ENCODE peak calls at places on chromosomes 1 and 21, in ten cellular contexts. One of them, this sample, is unnamed.

GRCh38 chr21:33259995-33260394 is 6.2 kb upstream of the IL10RB start:
- DNase-seq in AG09309: no peak
- DNase-seq in stimulated activated CD4-positive, alpha-beta T cell treated with anti-CD3 and anti-CD28 coated beads, Interleukin-1b, Interleukin-23, amount 100 ng/mL, for 1 hour: no peak
- DNase-seq in ACHN: no peak
- DNase-seq in HTR-8/SVneo: no peak
- DNase-seq in T follicular helper cell: no peak
- DNase-seq in NCI-H226: no peak
- DNase-seq in NCI-H2081: no peak
- DNase-seq in stimulated activated CD8-positive, alpha-beta memory T cell treated with anti-CD3 and anti-CD28 coated beads, Interleukin-7, amount 100 ng/mL, for 24 hours: no peak
- DNase-seq in AG10803: no peak
- DNase-seq in this sample: no peak

GRCh38 chr1:21836010-21836409 is 23.9 kb downstream of the LDLRAD2 start:
- DNase-seq in NCI-H2081: no peak
- DNase-seq in NCI-H226: no peak
- DNase-seq in T follicular helper cell: no peak
- DNase-seq in ACHN: no peak
- DNase-seq in AG09309: no peak
- DNase-seq in AG10803: no peak
- DNase-seq in stimulated activated CD4-positive, alpha-beta T cell treated with anti-CD3 and anti-CD28 coated beads, Interleukin-1b, Interleukin-23, amount 100 ng/mL, for 1 hour: no peak
- DNase-seq in HTR-8/SVneo: no peak
- DNase-seq in stimulated activated CD8-positive, alpha-beta memory T cell treated with anti-CD3 and anti-CD28 coated beads, Interleukin-7, amount 100 ng/mL, for 24 hours: no peak
- DNase-seq in this sample: no peak

GRCh38 chr1:25700124-25700523 is 83.5 kb downstream of the MAN1C1 start:
- DNase-seq in HTR-8/SVneo: no peak
- DNase-seq in stimulated activated CD8-positive, alpha-beta memory T cell treated with anti-CD3 and anti-CD28 coated beads, Interleukin-7, amount 100 ng/mL, for 24 hours: no peak
- DNase-seq in stimulated activated CD4-positive, alpha-beta T cell treated with anti-CD3 and anti-CD28 coated beads, Interleukin-1b, Interleukin-23, amount 100 ng/mL, for 1 hour: no peak
- DNase-seq in AG10803: peak
- DNase-seq in T follicular helper cell: no peak
- DNase-seq in NCI-H2081: no peak
- DNase-seq in ACHN: no peak
- DNase-seq in NCI-H226: no peak
- DNase-seq in AG09309: no peak
- DNase-seq in this sample: no peak

GRCh38 chr1:94843430-94843829 is 23.3 kb downstream of the SLC44A3 start:
- DNase-seq in stimulated activated CD8-positive, alpha-beta memory T cell treated with anti-CD3 and anti-CD28 coated beads, Interleukin-7, amount 100 ng/mL, for 24 hours: no peak
- DNase-seq in AG10803: no peak
- DNase-seq in NCI-H2081: no peak
- DNase-seq in AG09309: no peak
- DNase-seq in ACHN: no peak
- DNase-seq in stimulated activated CD4-positive, alpha-beta T cell treated with anti-CD3 and anti-CD28 coated beads, Interleukin-1b, Interleukin-23, amount 100 ng/mL, for 1 hour: no peak
- DNase-seq in HTR-8/SVneo: no peak
- DNase-seq in T follicular helper cell: no peak
- DNase-seq in NCI-H226: no peak
- DNase-seq in this sample: no peak

GRCh38 chr1:21673277-21673780 is 4.2 kb upstream of the RAP1GAP start:
- DNase-seq in T follicular helper cell: no peak
- DNase-seq in NCI-H226: peak
- DNase-seq in stimulated activated CD8-positive, alpha-beta memory T cell treated with anti-CD3 and anti-CD28 coated beads, Interleukin-7, amount 100 ng/mL, for 24 hours: no peak
- DNase-seq in NCI-H2081: peak
- DNase-seq in ACHN: no peak
- DNase-seq in stimulated activated CD4-positive, alpha-beta T cell treated with anti-CD3 and anti-CD28 coated beads, Interleukin-1b, Interleukin-23, amount 100 ng/mL, for 1 hour: no peak
- DNase-seq in HTR-8/SVneo: no peak
- DNase-seq in AG09309: peak
- DNase-seq in AG10803: peak
- DNase-seq in this sample: no peak

GRCh38 chr1:223556414-223557124 is 108.9 kb downstream of the CAPN8 start:
- DNase-seq in HTR-8/SVneo: peak
- DNase-seq in AG09309: no peak
- DNase-seq in NCI-H226: no peak
- DNase-seq in NCI-H2081: peak
- DNase-seq in stimulated activated CD4-positive, alpha-beta T cell treated with anti-CD3 and anti-CD28 coated beads, Interleukin-1b, Interleukin-23, amount 100 ng/mL, for 1 hour: no peak
- DNase-seq in stimulated activated CD8-positive, alpha-beta memory T cell treated with anti-CD3 and anti-CD28 coated beads, Interleukin-7, amount 100 ng/mL, for 24 hours: no peak
- DNase-seq in T follicular helper cell: no peak
- DNase-seq in AG10803: peak
- DNase-seq in ACHN: peak
- DNase-seq in this sample: peak

GRCh38 chr1:1219341-1219740 is 5.4 kb upstream of the TNFRSF4 start:
- DNase-seq in T follicular helper cell: peak
- DNase-seq in stimulated activated CD8-positive, alpha-beta memory T cell treated with anti-CD3 and anti-CD28 coated beads, Interleukin-7, amount 100 ng/mL, for 24 hours: no peak
- DNase-seq in AG09309: no peak
- DNase-seq in HTR-8/SVneo: no peak
- DNase-seq in NCI-H2081: no peak
- DNase-seq in stimulated activated CD4-positive, alpha-beta T cell treated with anti-CD3 and anti-CD28 coated beads, Interleukin-1b, Interleukin-23, amount 100 ng/mL, for 1 hour: no peak
- DNase-seq in AG10803: no peak
- DNase-seq in NCI-H226: no peak
- DNase-seq in ACHN: no peak
- DNase-seq in this sample: no peak

GRCh38 chr1:145977486-145978476 is 13.3 kb downstream of the POLR3GL start:
- DNase-seq in NCI-H226: peak
- DNase-seq in HTR-8/SVneo: peak
- DNase-seq in T follicular helper cell: peak
- DNase-seq in stimulated activated CD4-positive, alpha-beta T cell treated with anti-CD3 and anti-CD28 coated beads, Interleukin-1b, Interleukin-23, amount 100 ng/mL, for 1 hour: no peak
- DNase-seq in AG10803: peak
- DNase-seq in NCI-H2081: peak
- DNase-seq in AG09309: peak
- DNase-seq in stimulated activated CD8-positive, alpha-beta memory T cell treated with anti-CD3 and anti-CD28 coated beads, Interleukin-7, amount 100 ng/mL, for 24 hours: no peak
- DNase-seq in ACHN: peak
- DNase-seq in this sample: peak

GRCh38 chr1:201369209-201369608 is 8.3 kb downstream of the TNNT2 start:
- DNase-seq in NCI-H226: no peak
- DNase-seq in T follicular helper cell: no peak
- DNase-seq in HTR-8/SVneo: no peak
- DNase-seq in stimulated activated CD8-positive, alpha-beta memory T cell treated with anti-CD3 and anti-CD28 coated beads, Interleukin-7, amount 100 ng/mL, for 24 hours: no peak
- DNase-seq in ACHN: no peak
- DNase-seq in AG09309: no peak
- DNase-seq in AG10803: no peak
- DNase-seq in NCI-H2081: no peak
- DNase-seq in stimulated activated CD4-positive, alpha-beta T cell treated with anti-CD3 and anti-CD28 coated beads, Interleukin-1b, Interleukin-23, amount 100 ng/mL, for 1 hour: no peak
- DNase-seq in this sample: no peak

GRCh38 chr1:7679873-7680790 is 91.0 kb upstream of the VAMP3 start:
- DNase-seq in stimulated activated CD8-positive, alpha-beta memory T cell treated with anti-CD3 and anti-CD28 coated beads, Interleukin-7, amount 100 ng/mL, for 24 hours: no peak
- DNase-seq in ACHN: peak
- DNase-seq in NCI-H226: peak
- DNase-seq in stimulated activated CD4-positive, alpha-beta T cell treated with anti-CD3 and anti-CD28 coated beads, Interleukin-1b, Interleukin-23, amount 100 ng/mL, for 1 hour: no peak
- DNase-seq in HTR-8/SVneo: peak
- DNase-seq in AG09309: no peak
- DNase-seq in AG10803: peak
- DNase-seq in T follicular helper cell: peak
- DNase-seq in NCI-H2081: peak
- DNase-seq in this sample: peak

GRCh38 chr21:45152265-45152746 is 77.9 kb downstream of the ADARB1 start:
- DNase-seq in AG09309: no peak
- DNase-seq in AG10803: no peak
- DNase-seq in HTR-8/SVneo: no peak
- DNase-seq in stimulated activated CD4-positive, alpha-beta T cell treated with anti-CD3 and anti-CD28 coated beads, Interleukin-1b, Interleukin-23, amount 100 ng/mL, for 1 hour: peak
- DNase-seq in NCI-H2081: peak
- DNase-seq in T follicular helper cell: peak
- DNase-seq in stimulated activated CD8-positive, alpha-beta memory T cell treated with anti-CD3 and anti-CD28 coated beads, Interleukin-7, amount 100 ng/mL, for 24 hours: peak
- DNase-seq in ACHN: no peak
- DNase-seq in NCI-H226: no peak
- DNase-seq in this sample: peak

GRCh38 chr1:64540265-64540791 is 70.4 kb downstream of the CACHD1 start:
- DNase-seq in stimulated activated CD4-positive, alpha-beta T cell treated with anti-CD3 and anti-CD28 coated beads, Interleukin-1b, Interleukin-23, amount 100 ng/mL, for 1 hour: no peak
- DNase-seq in T follicular helper cell: no peak
- DNase-seq in HTR-8/SVneo: no peak
- DNase-seq in ACHN: no peak
- DNase-seq in AG10803: peak
- DNase-seq in NCI-H2081: peak
- DNase-seq in stimulated activated CD8-positive, alpha-beta memory T cell treated with anti-CD3 and anti-CD28 coated beads, Interleukin-7, amount 100 ng/mL, for 24 hours: no peak
- DNase-seq in AG09309: peak
- DNase-seq in NCI-H226: no peak
- DNase-seq in this sample: no peak

GRCh38 chr1:184532199-184532598 is 145.4 kb downstream of the C1orf21 start:
- DNase-seq in AG10803: no peak
- DNase-seq in AG09309: no peak
- DNase-seq in NCI-H226: no peak
- DNase-seq in stimulated activated CD8-positive, alpha-beta memory T cell treated with anti-CD3 and anti-CD28 coated beads, Interleukin-7, amount 100 ng/mL, for 24 hours: no peak
- DNase-seq in stimulated activated CD4-positive, alpha-beta T cell treated with anti-CD3 and anti-CD28 coated beads, Interleukin-1b, Interleukin-23, amount 100 ng/mL, for 1 hour: no peak
- DNase-seq in ACHN: no peak
- DNase-seq in T follicular helper cell: no peak
- DNase-seq in NCI-H2081: no peak
- DNase-seq in HTR-8/SVneo: no peak
- DNase-seq in this sample: no peak

GRCh38 chr1:24121406-24121805 is 9.5 kb upstream of the MYOM3 start:
- DNase-seq in ACHN: no peak
- DNase-seq in NCI-H226: no peak
- DNase-seq in AG10803: no peak
- DNase-seq in AG09309: no peak
- DNase-seq in HTR-8/SVneo: no peak
- DNase-seq in stimulated activated CD4-positive, alpha-beta T cell treated with anti-CD3 and anti-CD28 coated beads, Interleukin-1b, Interleukin-23, amount 100 ng/mL, for 1 hour: no peak
- DNase-seq in NCI-H2081: no peak
- DNase-seq in T follicular helper cell: no peak
- DNase-seq in stimulated activated CD8-positive, alpha-beta memory T cell treated with anti-CD3 and anti-CD28 coated beads, Interleukin-7, amount 100 ng/mL, for 24 hours: no peak
- DNase-seq in this sample: no peak

GRCh38 chr1:223622132-223622842 is 43.2 kb downstream of the CAPN8 start:
- DNase-seq in NCI-H2081: no peak
- DNase-seq in AG09309: no peak
- DNase-seq in stimulated activated CD4-positive, alpha-beta T cell treated with anti-CD3 and anti-CD28 coated beads, Interleukin-1b, Interleukin-23, amount 100 ng/mL, for 1 hour: no peak
- DNase-seq in ACHN: no peak
- DNase-seq in T follicular helper cell: no peak
- DNase-seq in stimulated activated CD8-positive, alpha-beta memory T cell treated with anti-CD3 and anti-CD28 coated beads, Interleukin-7, amount 100 ng/mL, for 24 hours: no peak
- DNase-seq in HTR-8/SVneo: no peak
- DNase-seq in AG10803: no peak
- DNase-seq in NCI-H226: no peak
- DNase-seq in this sample: no peak

GRCh38 chr1:211326140-211326527 is 499 bp upstream of the TRAF5 start:
- DNase-seq in AG09309: no peak
- DNase-seq in AG10803: no peak
- DNase-seq in NCI-H226: no peak
- DNase-seq in ACHN: no peak
- DNase-seq in HTR-8/SVneo: no peak
- DNase-seq in NCI-H2081: no peak
- DNase-seq in T follicular helper cell: no peak
- DNase-seq in stimulated activated CD4-positive, alpha-beta T cell treated with anti-CD3 and anti-CD28 coated beads, Interleukin-1b, Interleukin-23, amount 100 ng/mL, for 1 hour: no peak
- DNase-seq in stimulated activated CD8-positive, alpha-beta memory T cell treated with anti-CD3 and anti-CD28 coated beads, Interleukin-7, amount 100 ng/mL, for 24 hours: no peak
- DNase-seq in this sample: no peak

GRCh38 chr1:52662645-52663313 is 29.8 kb downstream of the SHISAL2A start:
- DNase-seq in HTR-8/SVneo: peak
- DNase-seq in AG10803: no peak
- DNase-seq in AG09309: peak
- DNase-seq in stimulated activated CD8-positive, alpha-beta memory T cell treated with anti-CD3 and anti-CD28 coated beads, Interleukin-7, amount 100 ng/mL, for 24 hours: no peak
- DNase-seq in ACHN: no peak
- DNase-seq in NCI-H226: peak
- DNase-seq in T follicular helper cell: no peak
- DNase-seq in stimulated activated CD4-positive, alpha-beta T cell treated with anti-CD3 and anti-CD28 coated beads, Interleukin-1b, Interleukin-23, amount 100 ng/mL, for 1 hour: no peak
- DNase-seq in NCI-H2081: peak
- DNase-seq in this sample: peak

GRCh38 chr1:11320153-11320936 is 47.3 kb downstream of the UBIAD1 start:
- DNase-seq in NCI-H2081: peak
- DNase-seq in HTR-8/SVneo: no peak
- DNase-seq in AG09309: no peak
- DNase-seq in T follicular helper cell: peak
- DNase-seq in stimulated activated CD8-positive, alpha-beta memory T cell treated with anti-CD3 and anti-CD28 coated beads, Interleukin-7, amount 100 ng/mL, for 24 hours: peak
- DNase-seq in ACHN: no peak
- DNase-seq in AG10803: no peak
- DNase-seq in stimulated activated CD4-positive, alpha-beta T cell treated with anti-CD3 and anti-CD28 coated beads, Interleukin-1b, Interleukin-23, amount 100 ng/mL, for 1 hour: no peak
- DNase-seq in NCI-H226: no peak
- DNase-seq in this sample: peak

GRCh38 chr21:27796106-27796505 is 829.2 kb upstream of the ADAMTS5 start:
- DNase-seq in stimulated activated CD8-positive, alpha-beta memory T cell treated with anti-CD3 and anti-CD28 coated beads, Interleukin-7, amount 100 ng/mL, for 24 hours: no peak
- DNase-seq in ACHN: no peak
- DNase-seq in HTR-8/SVneo: no peak
- DNase-seq in AG10803: peak
- DNase-seq in AG09309: no peak
- DNase-seq in NCI-H2081: no peak
- DNase-seq in T follicular helper cell: no peak
- DNase-seq in stimulated activated CD4-positive, alpha-beta T cell treated with anti-CD3 and anti-CD28 coated beads, Interleukin-1b, Interleukin-23, amount 100 ng/mL, for 1 hour: no peak
- DNase-seq in NCI-H226: no peak
- DNase-seq in this sample: no peak

GRCh38 chr1:203534526-203534925 is 40.6 kb downstream of the OPTC start:
- DNase-seq in AG09309: peak
- DNase-seq in T follicular helper cell: no peak
- DNase-seq in ACHN: peak
- DNase-seq in NCI-H2081: no peak
- DNase-seq in NCI-H226: peak
- DNase-seq in AG10803: peak
- DNase-seq in stimulated activated CD8-positive, alpha-beta memory T cell treated with anti-CD3 and anti-CD28 coated beads, Interleukin-7, amount 100 ng/mL, for 24 hours: no peak
- DNase-seq in stimulated activated CD4-positive, alpha-beta T cell treated with anti-CD3 and anti-CD28 coated beads, Interleukin-1b, Interleukin-23, amount 100 ng/mL, for 1 hour: no peak
- DNase-seq in HTR-8/SVneo: peak
- DNase-seq in this sample: no peak

GRCh38 chr21:35084869-35085268 is 35.8 kb upstream of the RUNX1 start:
- DNase-seq in HTR-8/SVneo: peak
- DNase-seq in T follicular helper cell: no peak
- DNase-seq in AG10803: peak
- DNase-seq in NCI-H226: peak
- DNase-seq in stimulated activated CD4-positive, alpha-beta T cell treated with anti-CD3 and anti-CD28 coated beads, Interleukin-1b, Interleukin-23, amount 100 ng/mL, for 1 hour: no peak
- DNase-seq in stimulated activated CD8-positive, alpha-beta memory T cell treated with anti-CD3 and anti-CD28 coated beads, Interleukin-7, amount 100 ng/mL, for 24 hours: no peak
- DNase-seq in AG09309: peak
- DNase-seq in NCI-H2081: no peak
- DNase-seq in ACHN: peak
- DNase-seq in this sample: no peak

GRCh38 chr1:110524311-110525249 is 5.6 kb upstream of the KCNA10 start:
- DNase-seq in stimulated activated CD4-positive, alpha-beta T cell treated with anti-CD3 and anti-CD28 coated beads, Interleukin-1b, Interleukin-23, amount 100 ng/mL, for 1 hour: peak
- DNase-seq in NCI-H226: no peak
- DNase-seq in T follicular helper cell: peak
- DNase-seq in AG10803: no peak
- DNase-seq in stimulated activated CD8-positive, alpha-beta memory T cell treated with anti-CD3 and anti-CD28 coated beads, Interleukin-7, amount 100 ng/mL, for 24 hours: peak
- DNase-seq in ACHN: peak
- DNase-seq in AG09309: no peak
- DNase-seq in HTR-8/SVneo: peak
- DNase-seq in NCI-H2081: peak
- DNase-seq in this sample: peak

GRCh38 chr1:20404466-20404865 is 81.5 kb downstream of the CAMK2N1 start:
- DNase-seq in AG10803: no peak
- DNase-seq in T follicular helper cell: no peak
- DNase-seq in NCI-H2081: no peak
- DNase-seq in HTR-8/SVneo: no peak
- DNase-seq in AG09309: no peak
- DNase-seq in stimulated activated CD8-positive, alpha-beta memory T cell treated with anti-CD3 and anti-CD28 coated beads, Interleukin-7, amount 100 ng/mL, for 24 hours: no peak
- DNase-seq in stimulated activated CD4-positive, alpha-beta T cell treated with anti-CD3 and anti-CD28 coated beads, Interleukin-1b, Interleukin-23, amount 100 ng/mL, for 1 hour: no peak
- DNase-seq in NCI-H226: no peak
- DNase-seq in ACHN: no peak
- DNase-seq in this sample: no peak

GRCh38 chr1:30383131-30383793 is 340.1 kb downstream of the MATN1 start:
- DNase-seq in NCI-H2081: no peak
- DNase-seq in AG10803: no peak
- DNase-seq in stimulated activated CD4-positive, alpha-beta T cell treated with anti-CD3 and anti-CD28 coated beads, Interleukin-1b, Interleukin-23, amount 100 ng/mL, for 1 hour: no peak
- DNase-seq in AG09309: no peak
- DNase-seq in NCI-H226: no peak
- DNase-seq in T follicular helper cell: no peak
- DNase-seq in ACHN: no peak
- DNase-seq in stimulated activated CD8-positive, alpha-beta memory T cell treated with anti-CD3 and anti-CD28 coated beads, Interleukin-7, amount 100 ng/mL, for 24 hours: no peak
- DNase-seq in HTR-8/SVneo: no peak
- DNase-seq in this sample: no peak

GRCh38 chr1:89273324-89273778 is 691 bp upstream of the GBP5 start:
- DNase-seq in HTR-8/SVneo: no peak
- DNase-seq in AG10803: no peak
- DNase-seq in ACHN: no peak
- DNase-seq in NCI-H2081: no peak
- DNase-seq in T follicular helper cell: no peak
- DNase-seq in stimulated activated CD4-positive, alpha-beta T cell treated with anti-CD3 and anti-CD28 coated beads, Interleukin-1b, Interleukin-23, amount 100 ng/mL, for 1 hour: no peak
- DNase-seq in NCI-H226: no peak
- DNase-seq in AG09309: no peak
- DNase-seq in stimulated activated CD8-positive, alpha-beta memory T cell treated with anti-CD3 and anti-CD28 coated beads, Interleukin-7, amount 100 ng/mL, for 24 hours: no peak
- DNase-seq in this sample: no peak

GRCh38 chr1:31623365-31623764 is 5.9 kb downstream of the HCRTR1 start:
- DNase-seq in AG09309: no peak
- DNase-seq in NCI-H2081: no peak
- DNase-seq in ACHN: no peak
- DNase-seq in T follicular helper cell: no peak
- DNase-seq in stimulated activated CD4-positive, alpha-beta T cell treated with anti-CD3 and anti-CD28 coated beads, Interleukin-1b, Interleukin-23, amount 100 ng/mL, for 1 hour: no peak
- DNase-seq in HTR-8/SVneo: no peak
- DNase-seq in AG10803: no peak
- DNase-seq in NCI-H226: no peak
- DNase-seq in stimulated activated CD8-positive, alpha-beta memory T cell treated with anti-CD3 and anti-CD28 coated beads, Interleukin-7, amount 100 ng/mL, for 24 hours: no peak
- DNase-seq in this sample: no peak

This sample was measured in glutamatergic neuron.